ENCODE peak calls at places on chromosomes 5 and 9, in eight cellular contexts. N is SW480, O is T-cell, W is cardiac muscle cell, T is germinal center, H is NCI-H2081 treated with DMSO at 0.1 percent for 48 hours, K is OCI-M1, V is activated T-helper 1 cell treated with Interleukin-2 at 50 U/mL for 16 hours. D is an unnamed sample.

GRCh38 chr5:178940569-178941360 is at the start of gene ZNF454:
- DNase-seq in N (no peak), O (no peak), W (peak), T (no peak), H (no peak), K (no peak), V (no peak), D (no peak)

GRCh38 chr5:33315170-33315569 is 125.6 kb upstream of the TARS1 start:
- DNase-seq in N (no peak), O (no peak), W (peak), T (no peak), H (no peak), K (no peak), V (no peak), D (no peak)

GRCh38 chr5:25862276-25862675 is 1176.1 kb downstream of the CDH9 start:
- DNase-seq in N (no peak), O (no peak), W (no peak), T (no peak), H (no peak), K (peak), V (no peak), D (no peak)

GRCh38 chr9:16152276-16153065 is 599.6 kb downstream of the CCDC171 start:
- DNase-seq in N (no peak), O (no peak), W (no peak), T (no peak), H (no peak), K (no peak), V (no peak), D (no peak)

GRCh38 chr5:103473725-103474124 is 88.9 kb downstream of the NUDT12 start:
- DNase-seq in N (no peak), O (no peak), W (peak), T (no peak), H (no peak), K (no peak), V (no peak), D (no peak)

GRCh38 chr5:179321206-179321987 is 23.9 kb downstream of the ADAMTS2 start:
- DNase-seq in N (no peak), O (no peak), W (no peak), T (no peak), H (no peak), K (no peak), V (no peak), D (no peak)

GRCh38 chr5:60101561-60101960 is 208.0 kb upstream of the PDE4D start:
- DNase-seq in N (peak), O (no peak), W (no peak), T (no peak), H (no peak), K (no peak), V (no peak), D (no peak)

GRCh38 chr5:135342227-135342859 is 56.7 kb downstream of the MACROH2A1 start:
- DNase-seq in N (no peak), O (no peak), W (no peak), T (no peak), H (no peak), K (no peak), V (no peak), D (no peak)

GRCh38 chr5:171842006-171842776 is 56.6 kb downstream of the SMIM23 start:
- DNase-seq in N (peak), O (no peak), W (no peak), T (no peak), H (no peak), K (no peak), V (no peak), D (no peak)

GRCh38 chr5:43432486-43433365 is 20.5 kb upstream of the CCL28 start:
- DNase-seq in N (peak), O (no peak), W (peak), T (no peak), H (no peak), K (peak), V (no peak), D (no peak)

GRCh38 chr9:17059465-17059864 is 75.4 kb upstream of the CNTLN start:
- DNase-seq in N (no peak), O (no peak), W (no peak), T (no peak), H (no peak), K (no peak), V (no peak), D (no peak)

GRCh38 chr5:129743541-129744187 is 4.2 kb upstream of the MINAR2 start:
- DNase-seq in N (no peak), O (no peak), W (no peak), T (no peak), H (no peak), K (no peak), V (no peak), D (no peak)

GRCh38 chr5:151480384-151480783 is 33.0 kb downstream of the SLC36A1 start:
- DNase-seq in N (no peak), O (no peak), W (peak), T (no peak), H (no peak), K (no peak), V (no peak), D (no peak)

GRCh38 chr5:128121679-128122078 is 38.1 kb downstream of the SLC12A2 start:
- DNase-seq in N (no peak), O (no peak), W (peak), T (no peak), H (no peak), K (no peak), V (no peak), D (no peak)

GRCh38 chr5:2280318-2280717 is 397.6 kb upstream of the IRX4 start:
- DNase-seq in N (no peak), O (no peak), W (no peak), T (no peak), H (no peak), K (no peak), V (no peak), D (no peak)